ENCODE peak calls at places on chromosomes 3 and 15, in six cellular contexts. One of them, this sample, is unnamed.
A peak's percentile ranks its signal among the peaks of the same experiment; 100 is the strongest.

GRCh38 chr15:46309914-46310313 is 675.1 kb downstream of the SQOR start:
- DNase-seq in H54: no peak
- DNase-seq in NCI-H2171: no peak
- DNase-seq in activated naive CD8-positive, alpha-beta T cell treated with anti-CD3 and anti-CD28 coated beads, Interleukin-2, amount 50 U/mL, for 24 hours: no peak
- DNase-seq in activated CD8-positive, alpha-beta memory T cell treated with anti-CD3 and anti-CD28 coated beads, Interleukin-2, amount 10 ng/mL, durations not matched to agents 7 days and 5 days: no peak
- DNase-seq in transverse colon: no peak
- DNase-seq in this sample: no peak

GRCh38 chr3:119230071-119230470 is 10.6 kb downstream of the B4GALT4 start:
- DNase-seq in transverse colon: no peak
- DNase-seq in activated naive CD8-positive, alpha-beta T cell treated with anti-CD3 and anti-CD28 coated beads, Interleukin-2, amount 50 U/mL, for 24 hours: no peak
- DNase-seq in NCI-H2171: no peak
- DNase-seq in activated CD8-positive, alpha-beta memory T cell treated with anti-CD3 and anti-CD28 coated beads, Interleukin-2, amount 10 ng/mL, durations not matched to agents 7 days and 5 days: no peak
- DNase-seq in H54: no peak
- DNase-seq in this sample: no peak

GRCh38 chr3:189419022-189419421 is 212.2 kb upstream of the TP63 start:
- DNase-seq in activated CD8-positive, alpha-beta memory T cell treated with anti-CD3 and anti-CD28 coated beads, Interleukin-2, amount 10 ng/mL, durations not matched to agents 7 days and 5 days: no peak
- DNase-seq in H54: no peak
- DNase-seq in NCI-H2171: peak; percentile 83
- DNase-seq in activated naive CD8-positive, alpha-beta T cell treated with anti-CD3 and anti-CD28 coated beads, Interleukin-2, amount 50 U/mL, for 24 hours: no peak
- DNase-seq in transverse colon: no peak
- DNase-seq in this sample: no peak

GRCh38 chr15:48671381-48672022 is 26.0 kb upstream of the FBN1 start:
- DNase-seq in activated naive CD8-positive, alpha-beta T cell treated with anti-CD3 and anti-CD28 coated beads, Interleukin-2, amount 50 U/mL, for 24 hours: no peak
- DNase-seq in transverse colon: no peak
- DNase-seq in H54: no peak
- DNase-seq in activated CD8-positive, alpha-beta memory T cell treated with anti-CD3 and anti-CD28 coated beads, Interleukin-2, amount 10 ng/mL, durations not matched to agents 7 days and 5 days: no peak
- DNase-seq in NCI-H2171: no peak
- DNase-seq in this sample: no peak

GRCh38 chr3:143207338-143207961 is 87.9 kb downstream of the CHST2 start:
- DNase-seq in activated CD8-positive, alpha-beta memory T cell treated with anti-CD3 and anti-CD28 coated beads, Interleukin-2, amount 10 ng/mL, durations not matched to agents 7 days and 5 days: peak; percentile 44
- DNase-seq in H54: peak; percentile 12
- DNase-seq in transverse colon: no peak
- DNase-seq in NCI-H2171: no peak
- DNase-seq in activated naive CD8-positive, alpha-beta T cell treated with anti-CD3 and anti-CD28 coated beads, Interleukin-2, amount 50 U/mL, for 24 hours: peak; percentile 45
- DNase-seq in this sample: no peak

GRCh38 chr15:59190291-59190690 is 16.4 kb upstream of the LDHAL6B start:
- DNase-seq in transverse colon: no peak
- DNase-seq in H54: no peak
- DNase-seq in activated CD8-positive, alpha-beta memory T cell treated with anti-CD3 and anti-CD28 coated beads, Interleukin-2, amount 10 ng/mL, durations not matched to agents 7 days and 5 days: no peak
- DNase-seq in activated naive CD8-positive, alpha-beta T cell treated with anti-CD3 and anti-CD28 coated beads, Interleukin-2, amount 50 U/mL, for 24 hours: no peak
- DNase-seq in NCI-H2171: no peak
- DNase-seq in this sample: no peak

GRCh38 chr15:40594429-40594836 is 384 bp downstream of the KNL1 start:
- DNase-seq in activated naive CD8-positive, alpha-beta T cell treated with anti-CD3 and anti-CD28 coated beads, Interleukin-2, amount 50 U/mL, for 24 hours: peak; percentile 54
- DNase-seq in activated CD8-positive, alpha-beta memory T cell treated with anti-CD3 and anti-CD28 coated beads, Interleukin-2, amount 10 ng/mL, durations not matched to agents 7 days and 5 days: no peak
- DNase-seq in NCI-H2171: peak; percentile 53
- DNase-seq in H54: peak; percentile 35
- DNase-seq in transverse colon: peak; percentile 64
- DNase-seq in this sample: peak; percentile 26

GRCh38 chr3:124318650-124319049 is 326.7 kb upstream of the ROPN1 start:
- DNase-seq in H54: no peak
- DNase-seq in activated naive CD8-positive, alpha-beta T cell treated with anti-CD3 and anti-CD28 coated beads, Interleukin-2, amount 50 U/mL, for 24 hours: no peak
- DNase-seq in NCI-H2171: no peak
- DNase-seq in activated CD8-positive, alpha-beta memory T cell treated with anti-CD3 and anti-CD28 coated beads, Interleukin-2, amount 10 ng/mL, durations not matched to agents 7 days and 5 days: no peak
- DNase-seq in transverse colon: no peak
- DNase-seq in this sample: no peak

GRCh38 chr15:39331584-39331983 is 249.3 kb upstream of the THBS1 start:
- DNase-seq in activated CD8-positive, alpha-beta memory T cell treated with anti-CD3 and anti-CD28 coated beads, Interleukin-2, amount 10 ng/mL, durations not matched to agents 7 days and 5 days: no peak
- DNase-seq in NCI-H2171: no peak
- DNase-seq in activated naive CD8-positive, alpha-beta T cell treated with anti-CD3 and anti-CD28 coated beads, Interleukin-2, amount 50 U/mL, for 24 hours: no peak
- DNase-seq in transverse colon: no peak
- DNase-seq in H54: no peak
- DNase-seq in this sample: no peak

GRCh38 chr15:51801391-51801835 is 28.0 kb upstream of the TMOD3 start:
- DNase-seq in transverse colon: no peak
- DNase-seq in NCI-H2171: peak; percentile 88
- DNase-seq in activated naive CD8-positive, alpha-beta T cell treated with anti-CD3 and anti-CD28 coated beads, Interleukin-2, amount 50 U/mL, for 24 hours: peak; percentile 7
- DNase-seq in H54: peak; percentile 21
- DNase-seq in activated CD8-positive, alpha-beta memory T cell treated with anti-CD3 and anti-CD28 coated beads, Interleukin-2, amount 10 ng/mL, durations not matched to agents 7 days and 5 days: no peak
- DNase-seq in this sample: peak; percentile 33

This sample was measured in HCT116.